ENCODE peak calls at places on chromosomes 5 and 9, in seven cellular contexts. C is HTR-8/SVneo, J is NCI-H2171 treated with DMSO at 0.1 percent for 48 hours, S is GM20000, G is head of caudate nucleus, R is T follicular helper cell, I is renal cortical epithelial cell. B is an unnamed sample.

GRCh38 chr5:174159327-174160247 is 114.1 kb downstream of the NSG2 start:
- DNase-seq in C (peak; percentile 38), J (no peak), S (no peak), G (no peak), R (no peak), I (peak; percentile 1), B (no peak)

GRCh38 chr9:27154923-27155322 is 45.9 kb downstream of the TEK start:
- DNase-seq in C (peak; percentile 29), J (no peak), S (no peak), G (no peak), R (no peak), I (peak; percentile 97), B (no peak)

GRCh38 chr9:130451509-130452388 is 7.0 kb downstream of the ASS1 start:
- DNase-seq in C (peak; percentile 91), J (peak; percentile 96), S (no peak), G (peak; percentile 72), R (no peak), I (peak; percentile 93), B (peak; percentile 80)

GRCh38 chr5:79759436-79759835 is 69.8 kb downstream of the CMYA5 start:
- DNase-seq in C (no peak), J (no peak), S (no peak), G (peak; percentile 19), R (no peak), I (peak; percentile 69), B (no peak)

GRCh38 chr9:95206143-95206542 is 111.4 kb downstream of the FANCC start:
- DNase-seq in C (no peak), J (no peak), S (no peak), G (no peak), R (no peak), I (peak; percentile 19), B (no peak)

GRCh38 chr5:77987331-77987730 is 211.2 kb upstream of the TBCA start:
- DNase-seq in C (no peak), J (no peak), S (no peak), G (peak; percentile 76), R (no peak), I (no peak), B (no peak)

GRCh38 chr5:79850316-79850822 is 140.7 kb downstream of the MTX3 start:
- DNase-seq in C (no peak), J (no peak), S (no peak), G (no peak), R (no peak), I (no peak), B (no peak)

GRCh38 chr5:65832603-65833228 is 93.7 kb upstream of the ERBIN start:
- DNase-seq in C (no peak), J (peak; percentile 41), S (no peak), G (no peak), R (no peak), I (no peak), B (no peak)

GRCh38 chr5:67028371-67028770 is 168.2 kb downstream of the CD180 start:
- DNase-seq in C (no peak), J (no peak), S (no peak), G (no peak), R (no peak), I (no peak), B (no peak)

GRCh38 chr5:60248900-60249299 is 355.4 kb upstream of the PDE4D start:
- DNase-seq in C (no peak), J (no peak), S (peak; percentile 15), G (peak; percentile 13), R (no peak), I (peak; percentile 3), B (no peak)

GRCh38 chr9:99785010-99785590 is 36.6 kb upstream of the NR4A3 start:
- DNase-seq in C (no peak), J (no peak), S (no peak), G (no peak), R (no peak), I (no peak), B (no peak)

GRCh38 chr5:154077692-154078091 is 38.9 kb downstream of the MFAP3 start:
- DNase-seq in C (no peak), J (no peak), S (no peak), G (no peak), R (no peak), I (peak; percentile 89), B (no peak)

GRCh38 chr5:142435410-142436115 is 110.7 kb upstream of the SPRY4 start:
- DNase-seq in C (no peak), J (no peak), S (no peak), G (no peak), R (no peak), I (no peak), B (no peak)

GRCh38 chr9:129005336-129005997 is 22.7 kb downstream of the SH3GLB2 start:
- DNase-seq in C (no peak), J (no peak), S (no peak), G (no peak), R (no peak), I (no peak), B (no peak)

GRCh38 chr9:93299418-93300174 is 115.7 kb downstream of the WNK2 start:
- DNase-seq in C (no peak), J (no peak), S (peak; percentile 18), G (no peak), R (no peak), I (no peak), B (no peak)

GRCh38 chr9:31185831-31186230 is 1198.6 kb upstream of the ACO1 start:
- DNase-seq in C (no peak), J (no peak), S (no peak), G (no peak), R (no peak), I (no peak), B (no peak)

GRCh38 chr9:99181621-99182020 is 40.1 kb downstream of the ALG2 start:
- DNase-seq in C (no peak), J (no peak), S (peak; percentile 62), G (no peak), R (no peak), I (peak; percentile 45), B (no peak)

GRCh38 chr5:162497455-162497854 is 429.9 kb downstream of the GABRG2 start:
- DNase-seq in C (no peak), J (no peak), S (no peak), G (no peak), R (no peak), I (no peak), B (no peak)

GRCh38 chr5:32109236-32109635 is 64.9 kb downstream of the GOLPH3 start:
- DNase-seq in C (no peak), J (no peak), S (no peak), G (no peak), R (no peak), I (no peak), B (no peak)

GRCh38 chr5:139243425-139243965 is 45.3 kb upstream of the SIL1 start:
- DNase-seq in C (no peak), J (peak; percentile 93), S (no peak), G (no peak), R (no peak), I (no peak), B (no peak)

GRCh38 chr5:149471406-149472183 is 79.6 kb downstream of the CSNK1A1 start:
- DNase-seq in C (no peak), J (no peak), S (no peak), G (no peak), R (no peak), I (peak; percentile 80), B (no peak)

GRCh38 chr5:138065102-138065501 is 18.7 kb upstream of the WNT8A start:
- DNase-seq in C (no peak), J (no peak), S (no peak), G (no peak), R (no peak), I (no peak), B (no peak)

GRCh38 chr5:132363431-132364112 is 5.9 kb upstream of the SLC22A5 start:
- DNase-seq in C (peak; percentile 51), J (no peak), S (no peak), G (peak; percentile 22), R (no peak), I (peak; percentile 94), B (peak; percentile 53)

GRCh38 chr5:74304536-74304935 is 336.0 kb downstream of the ENC1 start:
- DNase-seq in C (no peak), J (peak; percentile 28), S (no peak), G (no peak), R (no peak), I (no peak), B (no peak)

GRCh38 chr5:142364251-142365145 is 39.7 kb upstream of the SPRY4 start:
- DNase-seq in C (no peak), J (peak; percentile 51), S (no peak), G (no peak), R (no peak), I (peak; percentile 66), B (no peak)

GRCh38 chr9:79257215-79257614 is 314.6 kb upstream of the TLE4 start:
- DNase-seq in C (peak; percentile 5), J (peak; percentile 46), S (no peak), G (peak; percentile 49), R (no peak), I (no peak), B (no peak)

GRCh38 chr5:81896764-81897163 is 75.1 kb upstream of the ATG10 start:
- DNase-seq in C (no peak), J (no peak), S (no peak), G (no peak), R (no peak), I (no peak), B (no peak)

B was measured in T1000.